ENCODE peak calls at places on chromosomes 6 and 20, in four cellular contexts. H, R, K and T are unnamed samples.

GRCh38 chr6:98653171-98653570 is 181.2 kb upstream of the POU3F2 start:
- DNase-seq in H (no peak), R (no peak), K (no peak), T (no peak)

GRCh38 chr6:136788069-136788902 is 4.0 kb downstream of the MAP3K5 start:
- DNase-seq in H (no peak), R (no peak), K (no peak), T (no peak)

GRCh38 chr6:151263967-151264366 is 24.2 kb downstream of the AKAP12 start:
- DNase-seq in H (no peak), R (no peak), K (no peak), T (no peak)

GRCh38 chr6:142374090-142374783 is 72.4 kb downstream of the ADGRG6 start:
- DNase-seq in H (no peak), R (no peak), K (peak; percentile 56), T (no peak)

GRCh38 chr20:10469599-10469998 is 34.5 kb downstream of the SLX4IP start:
- DNase-seq in H (peak; percentile 64), R (no peak), K (peak; percentile 77), T (peak; percentile 55)

GRCh38 chr6:155301867-155302266 is 12.4 kb downstream of the TFB1M start:
- DNase-seq in H (no peak), R (no peak), K (no peak), T (no peak)

GRCh38 chr20:57991211-57991841 is 237.1 kb downstream of the ANKRD60 start:
- DNase-seq in H (no peak), R (no peak), K (no peak), T (no peak)

GRCh38 chr6:142902636-142903053 is 42.3 kb downstream of the HIVEP2 start:
- DNase-seq in H (peak; percentile 40), R (peak; percentile 67), K (peak; percentile 85), T (no peak)

GRCh38 chr6:137185290-137185689 is 11.8 kb upstream of the IL22RA2 start:
- DNase-seq in H (no peak), R (no peak), K (no peak), T (no peak)

GRCh38 chr6:26003102-26003694 is 40.6 kb downstream of the TRIM38 start:
- DNase-seq in H (peak; percentile 76), R (no peak), K (peak; percentile 63), T (peak; percentile 60)

GRCh38 chr20:38685853-38686473 is 38.3 kb upstream of the SLC32A1 start:
- DNase-seq in H (peak; percentile 66), R (no peak), K (peak; percentile 63), T (peak; percentile 65)

GRCh38 chr6:138592698-138593097 is 93.4 kb upstream of the NHSL1 start:
- DNase-seq in H (no peak), R (peak; percentile 55), K (no peak), T (no peak)

GRCh38 chr6:707576-708236 is 14.8 kb upstream of the EXOC2 start:
- DNase-seq in H (no peak), R (no peak), K (no peak), T (no peak)

GRCh38 chr6:20203561-20204528 is 8.4 kb downstream of the MBOAT1 start:
- DNase-seq in H (peak; percentile 59), R (no peak), K (no peak), T (no peak)

GRCh38 chr20:59571591-59572314 is 32.6 kb upstream of the PHACTR3 start:
- DNase-seq in H (peak; percentile 59), R (no peak), K (peak; percentile 51), T (peak; percentile 82)

GRCh38 chr6:12943549-12943948 is 227.0 kb downstream of the PHACTR1 start:
- DNase-seq in H (no peak), R (no peak), K (no peak), T (no peak)

GRCh38 chr6:99801805-99802204 is 192.2 kb downstream of the MCHR2 start:
- DNase-seq in H (no peak), R (no peak), K (no peak), T (no peak)

GRCh38 chr20:41173161-41173721 is 35.9 kb downstream of the PLCG1 start:
- DNase-seq in H (peak; percentile 78), R (no peak), K (peak; percentile 62), T (peak; percentile 83)

GRCh38 chr20:37852666-37853065 is 50.3 kb upstream of the VSTM2L start:
- DNase-seq in H (no peak), R (no peak), K (no peak), T (no peak)

GRCh38 chr20:21109144-21109543 is 3.0 kb upstream of the LINC00237 start:
- DNase-seq in H (no peak), R (no peak), K (peak; percentile 44), T (no peak)

GRCh38 chr6:55836481-55836880 is 38.9 kb downstream of the BMP5 start:
- DNase-seq in H (no peak), R (no peak), K (no peak), T (no peak)

GRCh38 chr20:4180355-4180754 is 165.0 kb upstream of the RNF24 start:
- DNase-seq in H (no peak), R (no peak), K (no peak), T (no peak)

GRCh38 chr6:10855233-10855632 is 16.9 kb upstream of the MAK start:
- DNase-seq in H (peak; percentile 56), R (no peak), K (no peak), T (no peak)

GRCh38 chr6:558959-559358 is 97.9 kb downstream of the HUS1B start:
- DNase-seq in H (no peak), R (no peak), K (no peak), T (no peak)

GRCh38 chr6:104580452-104580851 is 279.3 kb downstream of the HACE1 start:
- DNase-seq in H (no peak), R (no peak), K (no peak), T (no peak)

GRCh38 chr20:35305682-35306556 is 13.7 kb upstream of the FAM83C start:
- DNase-seq in H (peak; percentile 85), R (no peak), K (peak; percentile 92), T (peak; percentile 33)

GRCh38 chr6:139296927-139297326 is 5.1 kb upstream of the TXLNB start:
- DNase-seq in H (no peak), R (no peak), K (no peak), T (no peak)

GRCh38 chr6:71473908-71474307 is 185.3 kb downstream of the OGFRL1 start:
- DNase-seq in H (no peak), R (no peak), K (no peak), T (no peak)

GRCh38 chr6:146032387-146032786 is 3.5 kb downstream of the GRM1 start:
- DNase-seq in H (no peak), R (no peak), K (no peak), T (no peak)

GRCh38 chr20:51169813-51170212 is 146.9 kb upstream of the KCNG1 start:
- DNase-seq in H (no peak), R (no peak), K (no peak), T (no peak)
- TF ChIP-seq FOXM1 in H (no peak), R (no peak), K (no peak), T (no peak)

DNA sequence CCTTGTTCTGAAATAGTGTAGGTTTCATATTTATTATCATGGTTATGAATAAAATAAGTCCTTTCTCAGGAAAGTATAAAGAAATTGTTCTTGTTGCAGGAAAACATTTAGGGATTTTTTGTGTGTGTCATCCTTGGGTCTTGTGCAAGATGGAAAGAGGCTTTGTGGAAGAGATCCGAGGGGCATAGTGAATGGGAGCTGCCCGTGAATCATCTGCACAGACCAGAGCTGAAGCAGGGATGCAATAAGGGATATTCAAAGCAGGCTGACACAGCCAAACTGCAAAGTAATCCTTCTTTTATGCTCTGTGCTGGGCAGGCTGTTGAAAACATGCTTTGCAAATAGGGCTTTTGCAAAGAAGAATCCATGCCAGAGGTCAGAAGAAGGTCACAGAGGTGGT is 237.4 kb downstream of the QKI start:
- DNase-seq in H (no peak), R (no peak), K (no peak), T (no peak)
- TF ChIP-seq BHLHE40 in H (no peak), R (no peak), K (no peak), T (no peak)

GRCh38 chr6:14857501-14857900 is 388.4 kb upstream of the JARID2 start:
- DNase-seq in H (no peak), R (no peak), K (no peak), T (no peak)
- TF ChIP-seq FOXM1 in H (no peak), R (no peak), K (no peak), T (no peak)

GRCh38 chr6:52403627-52404026 is 16.5 kb upstream of the EFHC1 start:
- DNase-seq in H (no peak), R (no peak), K (no peak), T (no peak)
- TF ChIP-seq BHLHE40 in H (no peak), R (no peak), K (no peak), T (no peak)

GRCh38 chr20:14148042-14148441 is 152.7 kb downstream of the MACROD2 start:
- DNase-seq in H (no peak), R (no peak), K (no peak), T (no peak)

GRCh38 chr20:14142964-14143627 is 147.8 kb downstream of the MACROD2 start:
- DNase-seq in H (no peak), R (no peak), K (no peak), T (no peak)

GRCh38 chr20:14142171-14142570 is 146.9 kb downstream of the MACROD2 start:
- DNase-seq in H (no peak), R (peak; percentile 2), K (peak; percentile 47), T (peak; percentile 70)
- TF ChIP-seq FOXM1 in H (no peak), R (no peak), K (no peak), T (no peak)

GRCh38 chr6:2578729-2579128 is 172.0 kb downstream of the MYLK4 start:
- DNase-seq in H (no peak), R (no peak), K (no peak), T (no peak)
- TF ChIP-seq BHLHE40 in H (no peak), R (no peak), K (no peak), T (no peak)

GRCh38 chr6:162389353-162390085 is 338.0 kb downstream of the PRKN start:
- DNase-seq in H (no peak), R (no peak), K (no peak), T (no peak)
- TF ChIP-seq FOXM1 in H (no peak), R (no peak), K (no peak), T (no peak)

GRCh38 chr6:89530982-89531381 is 98.0 kb downstream of the ANKRD6 start:
- DNase-seq in H (no peak), R (no peak), K (no peak), T (no peak)

GRCh38 chr6:89539779-89540178 is 98.8 kb downstream of the LYRM2 start:
- DNase-seq in H (no peak), R (no peak), K (no peak), T (no peak)

GRCh38 chr6:89536230-89536629 is 102.3 kb downstream of the LYRM2 start:
- DNase-seq in H (peak; percentile 6), R (no peak), K (no peak), T (no peak)
- TF ChIP-seq BHLHE40 in H (no peak), R (no peak), K (no peak), T (no peak)

GRCh38 chr6:157607317-157608109 is 215.5 kb upstream of the SNX9 start:
- DNase-seq in H (no peak), R (no peak), K (no peak), T (no peak)
- TF ChIP-seq FOXM1 in H (no peak), R (no peak), K (no peak), T (no peak)